ENCODE peak calls at places on chromosomes 11 and 22, in nine cellular contexts. E, C, T, A, P, H, Z, V and B are unnamed samples.

GRCh38 chr11:24511518-24511917 is 14.7 kb downstream of the LUZP2 start:
- DNase-seq in P (no peak), A (no peak), E (no peak), H (no peak), V (no peak), T (no peak), Z (no peak), C (no peak), B (no peak)

GRCh38 chr11:78562398-78562797 is 12.3 kb downstream of the NARS2 start:
- DNase-seq in A (no peak), E (no peak), C (no peak), H (peak; percentile 75), P (no peak), T (no peak), V (no peak), Z (no peak), B (no peak)

GRCh38 chr11:122207921-122208764 is 92.1 kb upstream of the BLID start:
- DNase-seq in E (no peak), V (no peak), T (no peak), Z (no peak), P (no peak), H (peak; percentile 87), C (no peak), A (no peak), B (no peak)

GRCh38 chr22:17119481-17120202 is 1.5 kb downstream of the TMEM121B start:
- DNase-seq in H (no peak), V (no peak), T (no peak), P (no peak), E (peak; percentile 67), A (peak; percentile 88), Z (no peak), C (peak; percentile 45), B (no peak)

GRCh38 chr11:109865558-109866186 is 227.5 kb upstream of the ZC3H12C start:
- DNase-seq in E (no peak), Z (no peak), C (peak; percentile 14), H (no peak), A (peak; percentile 75), T (no peak), V (no peak), P (no peak), B (no peak)

GRCh38 chr11:29183301-29183700 is 833.5 kb downstream of the KCNA4 start:
- DNase-seq in C (no peak), Z (no peak), A (no peak), T (no peak), V (no peak), P (no peak), E (no peak), H (no peak), B (no peak)

GRCh38 chr11:69333149-69333710 is 39.3 kb downstream of the MYEOV start:
- DNase-seq in H (no peak), E (no peak), V (no peak), P (no peak), T (no peak), A (peak; percentile 17), C (no peak), Z (no peak), B (no peak)

GRCh38 chr11:118341749-118342489 is 586 bp downstream of the CD3D start:
- DNase-seq in V (no peak), C (no peak), E (no peak), Z (no peak), H (no peak), P (no peak), T (no peak), A (no peak), B (no peak)

GRCh38 chr11:120326845-120327281 is 1.8 kb downstream of the TLCD5 start:
- DNase-seq in P (no peak), H (peak; percentile 51), E (no peak), A (no peak), T (no peak), V (no peak), Z (no peak), C (no peak), B (no peak)

GRCh38 chr22:18947905-18948304 is 11.8 kb upstream of the PRODH start:
- DNase-seq in E (no peak), T (no peak), P (no peak), Z (no peak), V (no peak), A (peak; percentile 52), H (no peak), C (no peak), B (no peak)

GRCh38 chr11:65452806-65453490 is 30.4 kb downstream of the NEAT1 start:
- DNase-seq in H (peak; percentile 87), Z (no peak), C (no peak), V (no peak), A (no peak), T (no peak), P (no peak), E (no peak), B (peak; percentile 37)

GRCh38 chr11:1205121-1205986 is 17.5 kb upstream of the MUC5B start:
- DNase-seq in Z (no peak), H (no peak), E (peak; percentile 29), P (no peak), T (no peak), C (peak; percentile 8), V (no peak), A (peak; percentile 39), B (no peak)

GRCh38 chr22:24400037-24400725 is 27.2 kb upstream of the ADORA2A start:
- DNase-seq in A (no peak), P (no peak), V (no peak), T (no peak), C (no peak), H (no peak), E (no peak), Z (no peak), B (no peak)

GRCh38 chr22:24401824-24402434 is 25.5 kb upstream of the ADORA2A start:
- DNase-seq in C (no peak), H (no peak), A (no peak), Z (no peak), V (no peak), T (no peak), E (no peak), P (no peak), B (no peak)

GRCh38 chr22:24402460-24403192 is 24.8 kb upstream of the ADORA2A start:
- DNase-seq in V (no peak), E (peak; percentile 71), H (peak; percentile 94), P (peak; percentile 83), Z (peak; percentile 94), A (no peak), T (peak; percentile 28), C (peak; percentile 57), B (peak; percentile 84)

GRCh38 chr22:24398409-24398808 is 29.0 kb upstream of the ADORA2A start:
- DNase-seq in T (no peak), A (no peak), V (no peak), C (no peak), E (no peak), H (peak; percentile 68), Z (no peak), P (no peak), B (no peak)

GRCh38 chr22:24400726-24401596 is 26.4 kb upstream of the ADORA2A start:
- DNase-seq in H (peak; percentile 45), C (no peak), Z (no peak), T (no peak), P (no peak), A (no peak), V (no peak), E (no peak), B (no peak)
- H3K36me3 ChIP-seq in H (peaks cover 12% of the 10 kb centered on the region), C (peaks cover 28% of the 10 kb centered on the region), Z (no peaks in the 10 kb centered on the region), T (peaks cover 12% of the 10 kb centered on the region), P (peaks cover 8% of the 10 kb centered on the region), A (peaks cover 72% of the 10 kb centered on the region), V (peaks cover 1% of the 10 kb centered on the region), E (no peaks in the 10 kb centered on the region), B (no peaks in the 10 kb centered on the region)

GRCh38 chr11:57313071-57313787 is 11.5 kb downstream of the TNKS1BP1 start:
- DNase-seq in A (no peak), P (no peak), E (peak; percentile 77), T (no peak), H (no peak), Z (no peak), V (no peak), C (no peak), B (peak; percentile 60)

GRCh38 chr11:57312511-57313021 is 12.2 kb downstream of the TNKS1BP1 start:
- DNase-seq in Z (no peak), T (no peak), V (no peak), H (no peak), E (peak; percentile 54), P (no peak), A (no peak), C (no peak), B (peak; percentile 60)

GRCh38 chr11:57314221-57314973 is 10.4 kb downstream of the TNKS1BP1 start:
- DNase-seq in H (no peak), V (no peak), C (no peak), A (no peak), T (no peak), Z (no peak), E (peak; percentile 44), P (no peak), B (peak; percentile 47)

GRCh38 chr11:57315491-57315890 is 9.3 kb downstream of the TNKS1BP1 start:
- DNase-seq in V (no peak), Z (no peak), C (no peak), A (peak; percentile 80), E (peak; percentile 32), T (no peak), P (no peak), H (peak; percentile 61), B (no peak)

GRCh38 chr11:57313788-57314135 is 11.0 kb downstream of the TNKS1BP1 start:
- DNase-seq in T (no peak), P (no peak), C (no peak), A (no peak), H (no peak), Z (no peak), E (no peak), V (no peak), B (peak; percentile 47)
- H3K36me3 ChIP-seq in T (peaks cover 67% of the 10 kb centered on the region), P (peaks cover 67% of the 10 kb centered on the region), C (peaks cover 73% of the 10 kb centered on the region), A (peaks cover 55% of the 10 kb centered on the region), H (peaks cover 80% of the 10 kb centered on the region), Z (peaks cover 12% of the 10 kb centered on the region), E (no peaks in the 10 kb centered on the region), V (peaks cover 10% of the 10 kb centered on the region), B (no peaks in the 10 kb centered on the region)

DNA sequence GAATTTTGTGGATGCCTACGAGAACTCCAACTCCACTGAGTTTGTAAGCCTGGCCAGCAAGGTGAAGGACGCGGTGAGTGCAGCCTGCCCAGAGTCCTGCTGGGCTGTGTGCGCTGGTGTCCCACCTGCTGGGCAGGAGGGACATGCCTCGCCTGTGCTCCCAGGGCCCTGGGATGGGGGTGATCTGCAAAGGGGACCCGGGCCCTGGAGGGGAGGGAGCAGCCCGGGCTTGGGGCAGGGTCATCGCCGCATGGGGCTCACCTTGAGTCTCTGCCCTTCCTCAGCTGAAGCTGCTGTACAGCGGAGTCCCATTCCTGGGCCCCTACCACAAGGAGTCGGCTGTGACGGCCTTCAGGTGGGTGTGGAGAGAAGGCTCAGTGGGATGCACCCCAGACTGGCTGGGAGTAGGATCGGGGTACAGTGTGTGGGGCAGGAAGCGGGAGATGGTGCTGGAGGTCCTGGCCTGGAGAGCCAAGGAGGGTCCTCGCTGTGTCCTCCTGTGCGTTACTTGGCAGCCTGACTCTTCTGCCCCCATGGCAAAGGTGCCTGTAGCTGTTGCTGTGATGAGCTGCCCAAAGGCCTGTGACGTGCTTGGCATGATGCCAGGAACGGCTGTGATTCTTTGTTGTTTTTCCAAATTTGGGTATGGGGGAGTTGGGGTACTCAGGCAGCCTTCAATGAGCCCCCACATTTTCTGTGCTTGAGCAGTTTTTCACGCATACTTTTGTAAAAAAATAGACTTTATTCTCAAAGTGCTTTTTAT is 29.2 kb downstream of the ST14 start:
- DNase-seq in V (no peak), A (no peak), C (no peak), P (no peak), E (no peak), T (no peak), H (no peak), Z (no peak), B (no peak)
- H3K36me3 ChIP-seq in V (no peaks in the 10 kb centered on the region), A (no peaks in the 10 kb centered on the region), C (no peaks in the 10 kb centered on the region), P (no peaks in the 10 kb centered on the region), E (no peaks in the 10 kb centered on the region), T (peaks cover 14% of the 10 kb centered on the region), H (no peaks in the 10 kb centered on the region), Z (no peaks in the 10 kb centered on the region), B (no peaks in the 10 kb centered on the region)

GRCh38 chr22:21650280-21650679 is 8.2 kb downstream of the SDF2L1 start:
- DNase-seq in C (no peak), A (no peak), Z (no peak), H (no peak), V (no peak), E (no peak), T (no peak), P (no peak), B (no peak)
- H3K36me3 ChIP-seq in C (peaks cover 19% of the 10 kb centered on the region), A (peaks cover 40% of the 10 kb centered on the region), Z (no peaks in the 10 kb centered on the region), H (peaks cover 4% of the 10 kb centered on the region), V (peaks cover 10% of the 10 kb centered on the region), E (no peaks in the 10 kb centered on the region), T (peaks cover 14% of the 10 kb centered on the region), P (no peaks in the 10 kb centered on the region), B (no peaks in the 10 kb centered on the region)